ENCODE peak calls at places on chromosomes 7 and 10, in five cellular contexts. I, Y, H, J and X are unnamed samples.

GRCh38 chr7:67788689-67789088 is 792.1 kb downstream of the TYW1 start:
- DNase-seq in I (no peak), Y (no peak), H (no peak), J (no peak), X (no peak)

GRCh38 chr10:5443429-5443828 is 31.1 kb downstream of the NET1 start:
- DNase-seq in I (no peak), Y (no peak), H (no peak), J (no peak), X (no peak)

GRCh38 chr10:28913850-28914249 is 236.5 kb downstream of the BAMBI start:
- DNase-seq in I (no peak), Y (no peak), H (no peak), J (no peak), X (no peak)

GRCh38 chr10:78044699-78045098 is 11.0 kb downstream of the RPS24 start:
- DNase-seq in I (no peak), Y (no peak), H (no peak), J (no peak), X (no peak)

GRCh38 chr7:123770378-123770777 is 21.6 kb upstream of the WASL start:
- DNase-seq in I (peak; percentile 57), Y (no peak), H (no peak), J (no peak), X (no peak)

GRCh38 chr10:61635946-61636345 is 26.8 kb upstream of the CABCOCO1 start:
- DNase-seq in I (peak; percentile 7), Y (no peak), H (no peak), J (no peak), X (no peak)

GRCh38 chr10:33248638-33249037 is 85.8 kb downstream of the NRP1 start:
- DNase-seq in I (no peak), Y (no peak), H (no peak), J (no peak), X (no peak)

GRCh38 chr10:546971-547590 is 142.4 kb downstream of the DIP2C start:
- DNase-seq in I (no peak), Y (no peak), H (no peak), J (peak; percentile 12), X (no peak)

GRCh38 chr7:31991846-31992245 is 78.4 kb downstream of the PDE1C start:
- DNase-seq in I (peak; percentile 24), Y (no peak), H (no peak), J (no peak), X (no peak)